ENCODE peak calls at places on chromosomes 3 and 15, in eight cellular contexts. U, W, I, D, O, B, T and J are unnamed samples.

GRCh38 chr3:123476967-123477750 is 28.3 kb upstream of the ADCY5 start:
- DNase-seq in W (no peak), T (no peak), B (peak; percentile 48), D (no peak), I (no peak), O (no peak), U (no peak), J (no peak)

GRCh38 chr3:4698125-4698821 is 205.1 kb downstream of the ITPR1 start:
- DNase-seq in T (no peak), I (no peak), D (no peak), U (no peak), W (no peak), O (no peak), B (no peak), J (no peak)

GRCh38 chr3:195030791-195031321 is 240.1 kb downstream of the XXYLT1 start:
- DNase-seq in I (peak; percentile 32), T (no peak), O (no peak), B (no peak), U (no peak), W (peak; percentile 14), D (no peak), J (no peak)

GRCh38 chr3:78041486-78041885 is 1001.6 kb downstream of the ROBO2 start:
- DNase-seq in I (peak; percentile 8), D (no peak), T (no peak), B (no peak), O (no peak), U (no peak), W (no peak), J (no peak)

GRCh38 chr3:197520311-197521276 is 35.2 kb downstream of the BDH1 start:
- DNase-seq in W (peak; percentile 94), O (no peak), B (no peak), T (no peak), I (peak; percentile 54), U (no peak), D (no peak), J (no peak)

GRCh38 chr15:100061944-100062343 is 279.8 kb downstream of the ADAMTS17 start:
- DNase-seq in I (no peak), D (no peak), B (no peak), W (no peak), T (no peak), O (no peak), U (no peak), J (no peak)

GRCh38 chr3:141707741-141708203 is 30.3 kb upstream of the RNF7 start:
- DNase-seq in B (no peak), O (no peak), I (peak; percentile 68), T (no peak), D (no peak), W (no peak), U (no peak), J (no peak)

GRCh38 chr3:120469440-120470415 is 18.9 kb upstream of the FSTL1 start:
- DNase-seq in U (no peak), T (no peak), W (no peak), B (no peak), I (peak; percentile 40), D (no peak), O (no peak), J (no peak)

GRCh38 chr3:105422645-105423044 is 55.9 kb downstream of the ALCAM start:
- DNase-seq in D (no peak), T (no peak), I (no peak), B (no peak), W (no peak), U (no peak), O (no peak), J (no peak)

GRCh38 chr3:81443457-81443782 is 318.0 kb downstream of the GBE1 start:
- DNase-seq in U (no peak), W (peak; percentile 1), B (no peak), I (no peak), D (no peak), O (no peak), T (no peak), J (no peak)

GRCh38 chr3:162719684-162720341 is 1223.2 kb downstream of the OTOL1 start:
- DNase-seq in D (no peak), T (no peak), I (peak; percentile 87), B (no peak), W (peak; percentile 21), U (no peak), O (no peak), J (no peak)

GRCh38 chr15:57732526-57733331 is 26.2 kb downstream of the POLR2M start:
- DNase-seq in T (no peak), I (peak; percentile 74), U (peak; percentile 45), D (no peak), W (peak; percentile 46), O (peak; percentile 32), B (no peak), J (no peak)

GRCh38 chr3:149657796-149658443 is at the start of gene WWTR1:
- DNase-seq in I (peak; percentile 97), T (peak; percentile 92), W (peak; percentile 92), U (peak; percentile 97), O (peak; percentile 65), D (peak; percentile 98), B (peak; percentile 89), J (peak; percentile 97)

GRCh38 chr15:63223463-63223862 is 34.1 kb downstream of the RAB8B start:
- DNase-seq in I (no peak), T (no peak), W (no peak), U (no peak), O (no peak), D (no peak), B (no peak), J (no peak)

GRCh38 chr15:56208641-56209155 is 35.0 kb downstream of the RFX7 start:
- DNase-seq in U (no peak), T (no peak), O (no peak), W (no peak), I (peak; percentile 14), B (no peak), D (no peak), J (no peak)

GRCh38 chr15:56208185-56208584 is 35.5 kb downstream of the RFX7 start:
- DNase-seq in B (no peak), U (no peak), D (no peak), T (no peak), W (no peak), I (peak; percentile 14), O (no peak), J (no peak)

GRCh38 chr15:56211960-56212550 is 31.6 kb downstream of the RFX7 start:
- DNase-seq in U (no peak), T (no peak), W (no peak), D (no peak), B (no peak), I (no peak), O (no peak), J (no peak)

GRCh38 chr15:56207711-56208110 is 36.0 kb downstream of the RFX7 start:
- DNase-seq in D (no peak), T (no peak), I (no peak), W (no peak), O (peak; percentile 39), B (no peak), U (no peak), J (no peak)

DNA sequence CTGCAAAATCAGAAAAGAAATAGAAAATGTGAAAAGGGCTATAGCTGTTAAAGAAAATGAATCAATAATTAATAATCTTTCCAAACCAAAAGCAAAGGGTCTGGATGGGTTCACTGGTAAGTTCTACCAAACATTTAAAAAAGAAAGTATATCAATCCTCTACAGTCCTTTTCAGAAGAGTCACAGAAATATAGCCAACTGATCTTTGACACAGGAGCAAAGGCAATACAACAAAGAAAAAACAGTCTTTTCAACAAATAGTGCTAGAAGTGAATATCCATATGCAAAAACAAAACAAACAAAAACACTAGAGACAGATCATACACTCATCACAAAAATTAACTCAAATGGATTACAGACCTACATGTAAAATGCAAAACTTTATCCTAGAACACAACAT is 32.6 kb downstream of the RFX7 start:
- DNase-seq in O (no peak), D (no peak), W (no peak), I (no peak), U (no peak), B (no peak), T (no peak), J (no peak)
- H3K9me3 ChIP-seq in O (no peaks in the 10 kb centered on the region), D (no peaks in the 10 kb centered on the region), W (no peaks in the 10 kb centered on the region), I (no peaks in the 10 kb centered on the region), U (peaks cover 31% of the 10 kb centered on the region), B (peaks cover 37% of the 10 kb centered on the region), T (peaks cover 12% of the 10 kb centered on the region), J (no peaks in the 10 kb centered on the region)

DNA sequence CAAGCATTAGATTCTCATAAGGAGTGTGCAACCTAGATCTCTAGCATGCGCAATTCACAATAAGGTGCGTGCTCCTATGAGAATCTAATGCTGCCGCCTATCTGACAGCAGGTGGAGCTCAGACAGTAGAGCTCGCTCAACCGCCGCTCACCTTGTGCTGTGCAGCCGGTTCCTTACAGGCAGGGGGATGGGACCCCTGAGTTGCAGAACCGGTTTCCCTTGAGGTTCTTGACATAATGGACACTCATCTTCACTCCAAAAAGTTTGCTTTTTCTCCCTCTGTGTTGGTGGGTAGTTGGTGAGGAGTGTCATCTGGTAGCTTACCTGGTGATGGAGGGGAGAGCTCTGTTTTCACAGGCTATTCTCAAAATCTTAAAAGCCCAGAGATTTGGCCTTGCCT is 324.0 kb upstream of the TBL1XR1 start:
- DNase-seq in I (no peak), W (no peak), D (no peak), U (no peak), T (no peak), B (no peak), O (no peak), J (no peak)
- TF ChIP-seq CTCF in I (no peak), W (no peak), D (peak; percentile 20), U (no peak), T (no peak), B (no peak), O (peak; percentile 49), J (no peak)

DNA sequence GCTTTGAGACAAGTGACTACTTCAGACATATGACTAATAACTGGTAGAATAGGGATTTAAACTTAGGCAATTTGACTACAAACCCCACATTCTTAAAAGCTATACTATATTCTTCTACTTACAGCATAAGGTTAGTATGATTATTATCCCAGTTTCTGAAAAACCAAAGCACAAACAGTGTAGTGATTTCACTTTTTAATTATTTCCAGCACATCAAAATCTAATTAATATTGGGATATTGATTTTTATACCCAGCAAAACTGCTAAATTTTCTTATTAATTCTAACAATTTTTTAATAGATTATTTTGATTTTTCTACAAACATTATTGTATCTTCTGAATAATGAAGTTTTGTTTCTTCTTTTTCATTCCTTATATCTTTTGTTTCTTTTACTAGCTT is 16.9 kb downstream of the EHHADH start:
- DNase-seq in W (no peak), D (no peak), I (no peak), O (no peak), T (no peak), B (no peak), U (no peak), J (no peak)
- H3K9me3 ChIP-seq in W (peaks cover 11% of the 10 kb centered on the region), D (peaks cover 27% of the 10 kb centered on the region), I (no peaks in the 10 kb centered on the region), O (no peaks in the 10 kb centered on the region), T (peaks cover 29% of the 10 kb centered on the region), B (peaks cover 51% of the 10 kb centered on the region), U (peaks cover 97% of the 10 kb centered on the region), J (peaks cover 20% of the 10 kb centered on the region)

GRCh38 chr3:69020424-69020823 is 6.9 kb upstream of the EOGT start:
- DNase-seq in I (no peak), U (no peak), B (no peak), T (no peak), O (no peak), W (no peak), D (no peak), J (no peak)
- TF ChIP-seq CTCF in I (peak; percentile 35), U (no peak), B (no peak), T (no peak), O (no peak), W (peak; percentile 37), D (peak; percentile 6), J (no peak)

GRCh38 chr15:25208735-25209134 is 230.1 kb downstream of the UBE3A start:
- DNase-seq in D (no peak), I (no peak), T (no peak), B (no peak), O (no peak), U (no peak), W (no peak), J (no peak)

GRCh38 chr15:25207369-25207768 is 231.5 kb downstream of the UBE3A start:
- DNase-seq in I (no peak), O (no peak), T (no peak), W (no peak), B (no peak), U (no peak), D (no peak), J (no peak)
- H3K9me3 ChIP-seq in I (no peaks in the 10 kb centered on the region), O (no peaks in the 10 kb centered on the region), T (no peaks in the 10 kb centered on the region), W (no peaks in the 10 kb centered on the region), B (peaks cover 13% of the 10 kb centered on the region), U (peaks cover 79% of the 10 kb centered on the region), D (peaks cover 8% of the 10 kb centered on the region), J (no peaks in the 10 kb centered on the region)